ENCODE peak calls at places on chromosomes 3 and 15, in seven cellular contexts. Q, V, D, P, O, U and N are unnamed samples.

GRCh38 chr3:31766654-31767053 is 214.4 kb downstream of the OSBPL10 start:
- DNase-seq in Q (no peak), V (no peak), D (no peak), P (no peak), O (no peak), U (no peak), N (no peak)

GRCh38 chr15:64810499-64811326 is 14.7 kb downstream of the PIF1 start:
- DNase-seq in Q (peak), V (no peak), D (no peak), P (no peak), O (no peak), U (no peak), N (no peak)

GRCh38 chr3:182438398-182438797 is 354.9 kb upstream of the ATP11B start:
- DNase-seq in Q (no peak), V (no peak), D (no peak), P (no peak), O (no peak), U (no peak), N (no peak)

GRCh38 chr15:79431636-79432344 is at the start of gene MINAR1:
- DNase-seq in Q (peak), V (no peak), D (peak), P (no peak), O (no peak), U (peak), N (peak)

GRCh38 chr15:67832965-67833503 is 6.8 kb downstream of the RNU6-1 start:
- DNase-seq in Q (peak), V (no peak), D (no peak), P (no peak), O (no peak), U (no peak), N (no peak)

GRCh38 chr3:113124256-113124830 is 87.0 kb upstream of the BOC start:
- DNase-seq in Q (no peak), V (no peak), D (no peak), P (no peak), O (no peak), U (no peak), N (no peak)

GRCh38 chr3:99971761-99972160 is 142.5 kb downstream of the FILIP1L start:
- DNase-seq in Q (no peak), V (no peak), D (no peak), P (no peak), O (no peak), U (no peak), N (no peak)

GRCh38 chr15:35206060-35206675 is 121.1 kb upstream of the NANOGP8 start:
- DNase-seq in Q (peak), V (no peak), D (no peak), P (no peak), O (no peak), U (no peak), N (peak)

GRCh38 chr3:39707314-39707909 is 102.0 kb upstream of the MYRIP start:
- DNase-seq in Q (peak), V (no peak), D (peak), P (no peak), O (no peak), U (no peak), N (peak)

GRCh38 chr3:22209578-22209977 is 458.6 kb upstream of the ZNF385D start:
- DNase-seq in Q (no peak), V (no peak), D (no peak), P (no peak), O (no peak), U (no peak), N (no peak)

GRCh38 chr3:13105181-13105580 is 32.0 kb upstream of the IQSEC1 start:
- DNase-seq in Q (no peak), V (no peak), D (no peak), P (no peak), O (no peak), U (no peak), N (no peak)